ENCODE peak calls at places on chromosome 15, in ten cellular contexts. One of them, this sample, is unnamed.

GRCh38 chr15:38490231-38490630 is 36.3 kb downstream of the FAM98B start:
- DNase-seq in brain microvascular endothelial cell: peak; percentile 7
- DNase-seq in SJSA1: no peak
- DNase-seq in CD4-positive, alpha-beta memory T cell: no peak
- DNase-seq in BE2C: no peak
- DNase-seq in colonic mucosa: no peak
- DNase-seq in tibial nerve: no peak
- DNase-seq in SK-N-SH: no peak
- DNase-seq in breast epithelium: no peak
- DNase-seq in GM06990: no peak
- DNase-seq in this sample: no peak

GRCh38 chr15:31540633-31541032 is 214.0 kb downstream of the KLF13 start:
- DNase-seq in BE2C: no peak
- DNase-seq in tibial nerve: no peak
- DNase-seq in colonic mucosa: no peak
- DNase-seq in GM06990: no peak
- DNase-seq in SJSA1: no peak
- DNase-seq in CD4-positive, alpha-beta memory T cell: no peak
- DNase-seq in SK-N-SH: no peak
- DNase-seq in breast epithelium: no peak
- DNase-seq in brain microvascular endothelial cell: no peak
- DNase-seq in this sample: no peak

GRCh38 chr15:49926731-49927130 is 192.3 kb downstream of the ATP8B4 start:
- DNase-seq in tibial nerve: no peak
- DNase-seq in brain microvascular endothelial cell: no peak
- DNase-seq in GM06990: no peak
- DNase-seq in BE2C: no peak
- DNase-seq in SJSA1: no peak
- DNase-seq in colonic mucosa: no peak
- DNase-seq in CD4-positive, alpha-beta memory T cell: no peak
- DNase-seq in breast epithelium: no peak
- DNase-seq in SK-N-SH: no peak
- DNase-seq in this sample: no peak

GRCh38 chr15:81170504-81170903 is 26.2 kb upstream of the IL16 start:
- DNase-seq in SJSA1: no peak
- DNase-seq in colonic mucosa: no peak
- DNase-seq in breast epithelium: no peak
- DNase-seq in SK-N-SH: no peak
- DNase-seq in GM06990: no peak
- DNase-seq in BE2C: no peak
- DNase-seq in tibial nerve: no peak
- DNase-seq in brain microvascular endothelial cell: no peak
- DNase-seq in CD4-positive, alpha-beta memory T cell: no peak
- DNase-seq in this sample: no peak

GRCh38 chr15:31108836-31109235 is 7.3 kb upstream of the TRPM1 start:
- DNase-seq in colonic mucosa: no peak
- DNase-seq in SJSA1: no peak
- DNase-seq in brain microvascular endothelial cell: peak; percentile 37
- DNase-seq in BE2C: no peak
- DNase-seq in breast epithelium: no peak
- DNase-seq in GM06990: no peak
- DNase-seq in tibial nerve: no peak
- DNase-seq in CD4-positive, alpha-beta memory T cell: no peak
- DNase-seq in SK-N-SH: no peak
- DNase-seq in this sample: no peak

GRCh38 chr15:35545316-35545824 is 595 bp downstream of the DPH6 start:
- DNase-seq in breast epithelium: no peak
- DNase-seq in GM06990: no peak
- DNase-seq in SK-N-SH: peak; percentile 44
- DNase-seq in SJSA1: peak; percentile 63
- DNase-seq in brain microvascular endothelial cell: peak; percentile 57
- DNase-seq in colonic mucosa: peak; percentile 62
- DNase-seq in CD4-positive, alpha-beta memory T cell: no peak
- DNase-seq in BE2C: peak; percentile 58
- DNase-seq in tibial nerve: no peak
- DNase-seq in this sample: peak; percentile 13

GRCh38 chr15:45378149-45378912 is at the start of gene GATM:
- DNase-seq in CD4-positive, alpha-beta memory T cell: peak; percentile 13
- DNase-seq in GM06990: peak; percentile 87
- DNase-seq in SJSA1: peak; percentile 84
- DNase-seq in BE2C: peak; percentile 82
- DNase-seq in breast epithelium: peak; percentile 61
- DNase-seq in SK-N-SH: peak; percentile 93
- DNase-seq in colonic mucosa: peak; percentile 69
- DNase-seq in brain microvascular endothelial cell: peak; percentile 70
- DNase-seq in tibial nerve: peak; percentile 51
- DNase-seq in this sample: peak; percentile 92

GRCh38 chr15:85071534-85071933 is 89.9 kb downstream of the PDE8A start:
- DNase-seq in BE2C: no peak
- DNase-seq in CD4-positive, alpha-beta memory T cell: no peak
- DNase-seq in tibial nerve: no peak
- DNase-seq in SJSA1: no peak
- DNase-seq in brain microvascular endothelial cell: no peak
- DNase-seq in breast epithelium: no peak
- DNase-seq in GM06990: no peak
- DNase-seq in SK-N-SH: no peak
- DNase-seq in colonic mucosa: no peak
- DNase-seq in this sample: no peak

GRCh38 chr15:39756806-39757522 is 25.7 kb downstream of the FSIP1 start:
- DNase-seq in CD4-positive, alpha-beta memory T cell: peak; percentile 52
- DNase-seq in SK-N-SH: no peak
- DNase-seq in BE2C: peak; percentile 39
- DNase-seq in colonic mucosa: peak; percentile 48
- DNase-seq in SJSA1: no peak
- DNase-seq in GM06990: peak; percentile 10
- DNase-seq in brain microvascular endothelial cell: peak; percentile 47
- DNase-seq in tibial nerve: no peak
- DNase-seq in breast epithelium: no peak
- DNase-seq in this sample: no peak

GRCh38 chr15:76149291-76149910 is 89.6 kb downstream of the TMEM266 start:
- DNase-seq in SK-N-SH: no peak
- DNase-seq in CD4-positive, alpha-beta memory T cell: no peak
- DNase-seq in tibial nerve: no peak
- DNase-seq in breast epithelium: no peak
- DNase-seq in GM06990: no peak
- DNase-seq in colonic mucosa: no peak
- DNase-seq in SJSA1: no peak
- DNase-seq in BE2C: no peak
- DNase-seq in brain microvascular endothelial cell: no peak
- DNase-seq in this sample: no peak

GRCh38 chr15:68354923-68355322 is 77.0 kb downstream of the ITGA11 start:
- DNase-seq in SK-N-SH: no peak
- DNase-seq in BE2C: no peak
- DNase-seq in breast epithelium: no peak
- DNase-seq in GM06990: no peak
- DNase-seq in CD4-positive, alpha-beta memory T cell: no peak
- DNase-seq in brain microvascular endothelial cell: peak; percentile 90
- DNase-seq in SJSA1: peak; percentile 88
- DNase-seq in tibial nerve: no peak
- DNase-seq in colonic mucosa: no peak
- DNase-seq in this sample: no peak

GRCh38 chr15:64166104-64166890 is 3.5 kb upstream of the PPIB start:
- DNase-seq in brain microvascular endothelial cell: no peak
- DNase-seq in SK-N-SH: no peak
- DNase-seq in CD4-positive, alpha-beta memory T cell: no peak
- DNase-seq in BE2C: no peak
- DNase-seq in breast epithelium: no peak
- DNase-seq in colonic mucosa: no peak
- DNase-seq in GM06990: no peak
- DNase-seq in tibial nerve: no peak
- DNase-seq in SJSA1: no peak
- DNase-seq in this sample: peak; percentile 26

DNA sequence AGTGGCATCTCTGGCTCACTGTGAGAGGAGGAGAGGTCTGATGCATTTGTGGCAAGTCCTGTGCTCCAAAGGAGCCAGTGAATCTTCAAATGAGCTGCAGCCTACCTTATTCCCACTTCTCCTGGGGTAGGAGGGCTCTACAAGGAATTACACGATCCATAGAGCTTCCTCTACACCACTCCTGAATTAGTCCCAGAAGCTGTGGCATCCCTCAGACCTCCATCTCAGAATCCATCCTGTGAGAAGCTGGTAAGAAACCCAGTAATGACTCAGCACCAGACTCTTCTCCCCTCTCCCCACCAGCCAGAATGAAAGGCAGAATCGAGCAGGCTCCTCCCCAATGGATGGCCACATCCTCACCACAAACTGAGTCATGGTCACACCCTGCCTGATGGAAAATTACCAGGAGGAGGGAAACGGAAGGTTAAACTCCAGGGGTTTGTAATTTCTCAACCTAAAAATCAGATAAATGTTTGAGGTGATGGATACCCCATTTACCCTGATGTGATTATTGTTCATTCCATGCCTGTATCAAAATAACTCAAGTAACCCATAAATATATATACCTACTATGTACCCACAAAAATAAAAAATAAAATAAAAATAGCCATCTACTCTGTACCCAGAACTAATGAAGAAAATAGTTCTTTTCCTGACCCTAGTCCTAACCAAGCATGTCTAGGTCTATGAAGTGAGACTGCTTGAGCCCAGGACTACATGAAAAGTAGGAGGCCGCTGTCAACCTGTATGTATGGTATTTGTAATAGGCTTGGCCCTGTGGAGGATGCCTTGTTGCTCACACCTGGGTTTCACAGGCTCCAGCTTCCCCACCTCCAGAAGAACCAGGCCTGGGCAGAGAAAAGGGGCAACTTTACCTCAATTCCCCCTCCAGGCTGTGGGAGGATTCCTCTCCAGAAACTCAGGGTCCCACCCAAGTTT is 6.6 kb upstream of the PKM start:
- DNase-seq in BE2C: peak; percentile 60
- DNase-seq in CD4-positive, alpha-beta memory T cell: peak; percentile 21
- DNase-seq in tibial nerve: peak; percentile 51
- DNase-seq in colonic mucosa: peak; percentile 76
- DNase-seq in breast epithelium: peak; percentile 71
- DNase-seq in GM06990: peak; percentile 36
- DNase-seq in SJSA1: peak; percentile 96
- DNase-seq in SK-N-SH: peak; percentile 15
- DNase-seq in brain microvascular endothelial cell: peak; percentile 97
- DNase-seq in this sample: peak; percentile 52
- H3K4me3 ChIP-seq in BE2C: no peak overlapping the region
- H3K4me3 ChIP-seq in CD4-positive, alpha-beta memory T cell: no peak overlapping the region
- H3K4me3 ChIP-seq in tibial nerve: peak overlapping the region; percentile 14
- H3K4me3 ChIP-seq in colonic mucosa: no peak overlapping the region
- H3K4me3 ChIP-seq in breast epithelium: peak overlapping the region; percentile 52
- H3K4me3 ChIP-seq in GM06990: no peak overlapping the region
- H3K4me3 ChIP-seq in SJSA1: peak overlapping the region; percentile 30
- H3K4me3 ChIP-seq in SK-N-SH: peak overlapping the region; percentile 40
- H3K4me3 ChIP-seq in brain microvascular endothelial cell: peak overlapping the region; percentile 50
- H3K4me3 ChIP-seq in this sample: no peak overlapping the region

DNA sequence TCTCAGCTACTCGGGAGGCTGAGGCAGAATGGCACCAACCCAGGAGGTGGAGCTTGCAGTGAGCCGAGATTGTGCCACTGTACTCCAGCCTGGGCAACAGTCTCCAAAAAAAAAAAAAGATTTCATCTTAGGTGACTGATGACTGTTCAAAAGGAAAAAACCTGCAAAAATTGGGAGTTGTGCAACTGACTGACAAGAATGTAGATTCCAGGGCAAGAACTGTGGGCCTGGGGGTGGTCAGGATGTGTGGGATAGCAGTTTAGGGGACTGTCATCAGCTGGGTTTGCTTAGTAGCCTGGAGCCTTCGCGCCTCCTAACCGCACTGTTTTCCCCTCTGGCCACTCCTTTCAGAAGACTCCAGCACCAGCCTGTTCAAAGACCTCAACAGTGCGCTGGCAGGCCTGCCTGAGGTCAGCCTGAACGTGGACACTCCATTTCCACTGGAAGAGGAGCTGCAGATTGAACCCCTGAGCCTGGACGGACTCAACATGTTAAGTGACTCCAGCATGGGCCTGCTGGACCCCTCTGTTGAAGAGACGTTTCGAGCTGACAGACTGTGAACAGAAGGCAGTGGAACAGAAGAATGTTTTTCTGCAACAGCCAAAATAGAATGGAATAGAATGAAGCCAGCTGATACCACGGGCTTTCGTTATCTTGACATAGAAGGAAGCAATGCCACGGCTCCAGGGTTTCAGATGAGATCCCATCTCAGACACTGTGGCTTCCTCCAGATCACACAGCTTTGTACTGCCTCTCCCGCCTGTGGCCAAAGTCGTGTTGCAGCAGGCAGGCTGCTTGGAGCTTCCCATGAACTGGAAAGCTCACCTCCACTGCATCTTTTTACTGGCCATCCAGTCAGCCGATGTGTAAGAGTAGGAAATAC is 75.3 kb upstream of the BLM start:
- DNase-seq in GM06990: no peak
- DNase-seq in colonic mucosa: no peak
- DNase-seq in CD4-positive, alpha-beta memory T cell: no peak
- DNase-seq in brain microvascular endothelial cell: no peak
- DNase-seq in SK-N-SH: no peak
- DNase-seq in SJSA1: no peak
- DNase-seq in BE2C: no peak
- DNase-seq in breast epithelium: no peak
- DNase-seq in tibial nerve: no peak
- DNase-seq in this sample: no peak
- H3K27me3 ChIP-seq in GM06990: no peaks in the 10 kb centered on the region
- H3K27me3 ChIP-seq in colonic mucosa: no peaks in the 10 kb centered on the region
- H3K27me3 ChIP-seq in CD4-positive, alpha-beta memory T cell: no peaks in the 10 kb centered on the region
- H3K27me3 ChIP-seq in brain microvascular endothelial cell: no peaks in the 10 kb centered on the region
- H3K27me3 ChIP-seq in SK-N-SH: no peaks in the 10 kb centered on the region
- H3K27me3 ChIP-seq in SJSA1: no peaks in the 10 kb centered on the region
- H3K27me3 ChIP-seq in BE2C: no peaks in the 10 kb centered on the region
- H3K27me3 ChIP-seq in breast epithelium: no peaks in the 10 kb centered on the region
- H3K27me3 ChIP-seq in tibial nerve: no peaks in the 10 kb centered on the region
- H3K27me3 ChIP-seq in this sample: no peaks in the 10 kb centered on the region

DNA sequence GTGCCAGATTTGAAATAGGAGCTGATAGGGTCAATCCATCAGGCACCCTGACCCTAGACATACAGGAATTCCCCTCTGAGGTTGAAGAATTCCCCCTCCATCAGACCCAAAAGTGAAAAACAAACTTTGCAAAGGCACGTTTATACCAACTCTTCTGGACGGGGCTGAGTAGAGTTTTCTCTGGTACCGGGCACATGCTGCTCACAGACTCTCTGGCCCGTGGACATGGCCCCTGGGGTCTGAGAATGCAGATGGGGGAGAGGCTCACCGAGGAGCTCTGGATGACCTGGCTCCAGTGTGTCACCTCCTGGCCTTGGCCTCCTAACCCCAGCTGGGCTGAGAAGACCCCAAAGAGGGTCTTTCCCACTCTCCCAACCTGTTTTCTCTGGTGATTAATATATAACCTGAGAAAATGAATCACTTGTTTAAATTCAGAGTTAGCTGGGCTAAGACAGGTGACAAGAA is 11.2 kb upstream of the LIPC start:
- DNase-seq in GM06990: peak; percentile 52
- DNase-seq in BE2C: no peak
- DNase-seq in CD4-positive, alpha-beta memory T cell: no peak
- DNase-seq in brain microvascular endothelial cell: no peak
- DNase-seq in SJSA1: no peak
- DNase-seq in SK-N-SH: no peak
- DNase-seq in breast epithelium: no peak
- DNase-seq in colonic mucosa: no peak
- DNase-seq in tibial nerve: no peak
- DNase-seq in this sample: no peak
- H3K36me3 ChIP-seq in GM06990: no peaks in the 10 kb centered on the region
- H3K36me3 ChIP-seq in BE2C: no peaks in the 10 kb centered on the region
- H3K36me3 ChIP-seq in CD4-positive, alpha-beta memory T cell: no peaks in the 10 kb centered on the region
- H3K36me3 ChIP-seq in brain microvascular endothelial cell: no peaks in the 10 kb centered on the region
- H3K36me3 ChIP-seq in SJSA1: no peaks in the 10 kb centered on the region
- H3K36me3 ChIP-seq in SK-N-SH: no peaks in the 10 kb centered on the region
- H3K36me3 ChIP-seq in breast epithelium: no peaks in the 10 kb centered on the region
- H3K36me3 ChIP-seq in colonic mucosa: no peaks in the 10 kb centered on the region
- H3K36me3 ChIP-seq in tibial nerve: no peaks in the 10 kb centered on the region
- H3K36me3 ChIP-seq in this sample: no peaks in the 10 kb centered on the region

GRCh38 chr15:73753250-73754130 is at the start of gene INSYN1:
- DNase-seq in CD4-positive, alpha-beta memory T cell: no peak
- DNase-seq in SK-N-SH: peak; percentile 80
- DNase-seq in tibial nerve: peak; percentile 26
- DNase-seq in BE2C: no peak
- DNase-seq in breast epithelium: no peak
- DNase-seq in SJSA1: no peak
- DNase-seq in brain microvascular endothelial cell: no peak
- DNase-seq in GM06990: no peak
- DNase-seq in colonic mucosa: no peak
- DNase-seq in this sample: peak; percentile 87
- H3K4me3 ChIP-seq in CD4-positive, alpha-beta memory T cell: no peak within 1 kb of the TSS
- H3K4me3 ChIP-seq in SK-N-SH: peak within 1 kb of the TSS; percentile 53
- H3K4me3 ChIP-seq in tibial nerve: peak within 1 kb of the TSS; percentile 61
- H3K4me3 ChIP-seq in BE2C: peak within 1 kb of the TSS; percentile 49
- H3K4me3 ChIP-seq in breast epithelium: peak within 1 kb of the TSS; percentile 78
- H3K4me3 ChIP-seq in SJSA1: peak within 1 kb of the TSS; percentile 27
- H3K4me3 ChIP-seq in brain microvascular endothelial cell: peak within 1 kb of the TSS; percentile 32
- H3K4me3 ChIP-seq in GM06990: no peak within 1 kb of the TSS
- H3K4me3 ChIP-seq in colonic mucosa: peak within 1 kb of the TSS; percentile 42
- H3K4me3 ChIP-seq in this sample: peak within 1 kb of the TSS; percentile 71

This sample was measured in H7.